ENCODE peak calls at places on chromosomes 3 and 15, in four cellular contexts. Q is HepG2, X is K562, A is GM12878. J is an unnamed sample.
A peak's percentile ranks its signal among the peaks of the same experiment; 100 is the strongest.

GRCh38 chr3:122019493-122019892 is 2.6 kb downstream of the ILDR1 start:
- DNase-seq in Q (no peak), X (no peak), A (no peak), J (no peak)

GRCh38 chr15:80105193-80105984 is 45.9 kb downstream of the ZFAND6 start:
- DNase-seq in Q (no peak), X (no peak), A (no peak), J (no peak)

GRCh38 chr3:38327335-38328009 is 19.1 kb upstream of the XYLB start:
- DNase-seq in Q (no peak), X (no peak), A (no peak), J (no peak)

GRCh38 chr15:37370938-37371337 is 270.6 kb upstream of the MEIS2 start:
- DNase-seq in Q (no peak), X (no peak), A (no peak), J (no peak)

GRCh38 chr3:46671541-46672348 is 21.7 kb downstream of the ALS2CL start:
- DNase-seq in Q (no peak), X (no peak), A (no peak), J (peak; percentile 2)

GRCh38 chr3:114451561-114452018 is 157.8 kb downstream of the TIGIT start:
- DNase-seq in Q (peak; percentile 3), X (no peak), A (no peak), J (no peak)

GRCh38 chr3:30341851-30342250 is 264.6 kb upstream of the TGFBR2 start:
- DNase-seq in Q (no peak), X (no peak), A (no peak), J (no peak)

GRCh38 chr15:71093089-71094024 is 21.9 kb upstream of the THSD4 start:
- DNase-seq in Q (no peak), X (no peak), A (no peak), J (no peak)

GRCh38 chr3:142028174-142028833 is 121.0 kb downstream of the TFDP2 start:
- DNase-seq in Q (no peak), X (peak; percentile 68), A (peak; percentile 71), J (no peak)

GRCh38 chr3:138890555-138891187 is 55.9 kb upstream of the PIK3CB start:
- DNase-seq in Q (no peak), X (no peak), A (peak; percentile 57), J (no peak)

GRCh38 chr3:153051427-153052095 is 110.5 kb upstream of the RAP2B start:
- DNase-seq in Q (peak; percentile 31), X (peak; percentile 69), A (no peak), J (no peak)

GRCh38 chr3:183490211-183490601 is 61.8 kb upstream of the MCF2L2 start:
- DNase-seq in Q (no peak), X (no peak), A (no peak), J (no peak)

GRCh38 chr3:71309886-71310285 is 273.6 kb downstream of the FOXP1 start:
- DNase-seq in Q (no peak), X (no peak), A (no peak), J (no peak)

GRCh38 chr3:130258532-130258952 is 86.9 kb upstream of the COL6A5 start:
- DNase-seq in Q (no peak), X (peak; percentile 10), A (no peak), J (no peak)

GRCh38 chr3:79846148-79846933 is 78.5 kb upstream of the ROBO1 start:
- DNase-seq in Q (peak; percentile 34), X (peak; percentile 20), A (no peak), J (no peak)

GRCh38 chr3:8505621-8506020 is 4.0 kb downstream of the LMCD1 start:
- DNase-seq in Q (no peak), X (no peak), A (no peak), J (no peak)

GRCh38 chr15:75928680-75929608 is 25.3 kb downstream of the FBXO22 start:
- DNase-seq in Q (peak; percentile 20), X (peak; percentile 38), A (no peak), J (no peak)

GRCh38 chr3:48470286-48470685 is 23.7 kb downstream of the ATRIP start:
- DNase-seq in Q (no peak), X (no peak), A (no peak), J (no peak)

GRCh38 chr15:51621917-51622268 is 678 bp downstream of the DMXL2 start:
- DNase-seq in Q (peak; percentile 7), X (peak; percentile 43), A (no peak), J (peak; percentile 36)

GRCh38 chr3:78879516-78879860 is 888.3 kb downstream of the ROBO1 start:
- DNase-seq in Q (no peak), X (no peak), A (no peak), J (no peak)

GRCh38 chr3:104388624-104389023 is 978.1 kb upstream of the ALCAM start:
- DNase-seq in Q (no peak), X (no peak), A (no peak), J (no peak)

GRCh38 chr15:66004618-66005262 is 135.4 kb downstream of the RAB11A start:
- DNase-seq in Q (peak; percentile 12), X (peak; percentile 52), A (no peak), J (no peak)

GRCh38 chr3:139260041-139260486 is 83.8 kb upstream of the MRPS22 start:
- DNase-seq in Q (no peak), X (no peak), A (no peak), J (no peak)

DNA sequence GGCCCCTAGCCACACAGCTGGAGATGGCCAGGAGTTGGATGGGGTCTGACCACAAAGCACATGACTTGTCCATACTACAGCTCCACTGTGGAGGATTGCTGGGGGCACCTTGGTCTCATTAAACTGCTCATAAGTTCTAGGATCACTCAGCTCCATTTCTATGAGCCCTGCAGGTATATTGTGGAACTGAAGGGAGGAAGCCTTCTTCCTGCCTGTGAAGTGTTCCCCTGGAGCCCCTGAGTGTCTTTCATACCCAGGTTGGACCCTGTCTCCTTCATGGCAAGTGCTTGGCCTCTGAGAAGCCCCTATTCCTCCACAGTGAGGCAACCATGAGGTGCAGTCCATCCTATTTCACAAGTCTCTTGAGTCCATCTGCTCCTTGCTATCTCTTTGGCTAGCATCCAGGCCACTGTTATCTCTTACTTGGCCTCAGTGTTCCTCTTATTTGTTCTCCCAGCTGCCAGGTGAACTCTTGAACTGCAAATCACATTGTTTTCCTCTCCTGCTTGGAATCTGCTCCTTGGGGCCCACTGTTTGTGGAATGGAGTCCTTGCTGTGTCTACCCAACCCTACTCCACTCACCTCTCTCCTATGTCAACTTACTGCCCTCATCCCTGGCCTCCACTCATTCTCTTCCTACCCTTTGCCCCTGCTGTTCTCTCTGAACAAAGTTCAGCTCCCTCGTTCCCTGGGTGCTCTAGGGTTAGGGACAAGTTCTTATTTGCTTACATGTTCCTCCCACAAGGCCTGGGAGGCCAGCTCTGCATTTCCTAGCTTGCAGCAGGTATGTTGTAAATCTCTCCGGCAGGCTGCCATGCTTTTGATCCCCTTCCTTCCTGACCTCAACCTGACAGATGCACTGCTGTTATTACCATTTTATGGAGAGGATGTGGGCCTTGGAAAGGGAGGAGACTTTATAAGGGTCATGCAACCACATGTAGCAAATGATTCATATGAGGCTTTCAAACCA is 1.2 kb downstream of the ACOX2 start:
- DNase-seq in Q (peak; percentile 89), X (no peak), A (no peak), J (no peak)
- TF ChIP-seq POLR2AphosphoS5 in Q (peak; percentile 69), X (no peak), A (no peak), J (no peak)

DNA sequence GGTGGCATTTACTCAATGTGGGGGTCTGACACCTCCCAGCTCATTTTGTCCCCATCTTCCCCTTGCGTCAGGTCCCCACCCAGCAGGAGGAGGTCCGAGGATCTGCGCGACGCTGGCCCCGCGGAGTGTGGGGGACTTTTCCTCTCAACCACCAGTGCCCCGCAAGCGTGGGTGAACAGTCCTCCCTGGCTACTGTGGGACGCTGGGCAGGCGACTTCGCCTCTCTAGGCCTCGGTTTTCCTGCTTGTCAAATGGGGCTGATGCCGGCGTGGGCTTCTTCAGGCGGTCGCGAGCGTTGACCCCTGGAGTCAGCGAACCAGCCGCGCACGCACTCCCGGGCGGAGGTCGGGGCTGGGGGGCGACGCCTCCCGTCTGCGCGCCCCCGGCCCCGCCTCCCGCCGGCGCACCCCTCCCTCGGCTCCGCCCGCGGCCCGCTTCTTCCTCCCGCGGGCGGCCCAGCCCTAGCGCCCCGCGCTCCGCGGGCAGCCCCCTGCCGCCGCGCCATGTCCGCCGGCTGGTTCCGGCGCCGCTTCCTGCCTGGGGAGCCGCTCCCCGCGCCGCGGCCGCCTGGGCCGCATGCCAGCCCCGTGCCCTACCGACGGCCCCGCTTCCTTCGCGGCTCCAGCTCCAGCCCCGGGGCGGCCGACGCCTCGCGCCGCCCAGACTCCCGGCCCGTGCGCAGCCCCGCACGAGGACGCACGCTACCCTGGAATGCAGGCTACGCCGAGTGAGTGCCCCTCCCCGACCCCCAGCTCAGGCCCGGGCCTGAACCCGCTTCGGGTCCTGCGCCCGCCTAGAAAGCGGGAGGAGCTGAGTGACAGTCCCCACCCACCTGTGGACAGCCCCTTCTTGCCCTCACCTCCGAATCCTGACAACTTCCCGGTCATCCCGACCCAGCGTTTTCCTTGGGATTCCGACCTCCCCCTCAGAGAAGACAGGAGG is at the start of gene PPM1M:
- DNase-seq in Q (no peak), X (peak; percentile 81), A (no peak), J (peak; percentile 72)
- TF ChIP-seq POLR2A in Q (no peak), X (no peak), A (peak; percentile 48), J (peak; percentile 30)

DNA sequence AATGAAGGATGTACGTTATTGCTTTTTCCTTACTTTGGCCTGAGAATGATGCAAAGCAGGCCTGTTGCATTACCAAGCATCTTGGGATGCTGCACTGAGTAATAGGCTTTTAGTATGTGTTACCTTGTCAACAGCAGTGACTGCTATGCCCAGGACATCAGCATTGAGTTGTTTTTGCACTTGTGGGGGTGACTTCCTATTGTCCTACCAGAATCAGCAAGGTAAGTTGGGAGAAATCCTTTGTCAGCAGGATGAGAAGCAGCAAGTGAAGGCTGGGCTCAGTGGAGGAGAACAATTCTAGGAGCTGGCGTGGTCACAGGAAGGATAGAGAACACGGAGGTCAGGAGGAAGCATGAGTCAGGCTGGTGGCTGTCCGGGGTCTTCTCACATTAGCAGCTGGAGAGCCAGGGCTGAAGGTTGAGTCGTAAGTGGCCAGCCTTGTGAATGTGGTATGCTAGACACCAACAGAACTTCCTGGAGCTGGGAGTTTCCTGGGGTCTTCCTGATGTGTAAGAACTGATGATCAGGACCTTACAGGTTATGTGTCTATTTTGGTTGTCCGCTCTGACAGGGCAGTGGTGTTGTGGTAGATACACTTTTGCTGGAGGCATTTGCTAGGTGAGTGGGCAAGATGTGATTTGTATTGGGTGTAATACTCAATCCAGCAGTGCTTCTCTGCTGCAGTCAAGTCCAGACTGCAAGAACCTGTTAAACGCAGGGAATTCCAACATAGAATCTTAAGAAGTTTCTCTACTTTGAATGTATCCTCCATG is 142.7 kb downstream of the FNDC3B start:
- DNase-seq in Q (no peak), X (no peak), A (no peak), J (no peak)
- TF ChIP-seq TAF1 in Q (no peak), X (no peak), A (no peak), J (no peak)

GRCh38 chr3:31704156-31704555 is 171.4 kb downstream of the STT3B start:
- DNase-seq in Q (no peak), X (no peak), A (no peak), J (no peak)

GRCh38 chr3:31696815-31697548 is 164.3 kb downstream of the STT3B start:
- DNase-seq in Q (no peak), X (no peak), A (no peak), J (no peak)

GRCh38 chr3:31699309-31699953 is 166.7 kb downstream of the STT3B start:
- DNase-seq in Q (no peak), X (no peak), A (no peak), J (no peak)

GRCh38 chr3:31704651-31705179 is 172.0 kb downstream of the STT3B start:
- DNase-seq in Q (no peak), X (no peak), A (no peak), J (no peak)

DNA sequence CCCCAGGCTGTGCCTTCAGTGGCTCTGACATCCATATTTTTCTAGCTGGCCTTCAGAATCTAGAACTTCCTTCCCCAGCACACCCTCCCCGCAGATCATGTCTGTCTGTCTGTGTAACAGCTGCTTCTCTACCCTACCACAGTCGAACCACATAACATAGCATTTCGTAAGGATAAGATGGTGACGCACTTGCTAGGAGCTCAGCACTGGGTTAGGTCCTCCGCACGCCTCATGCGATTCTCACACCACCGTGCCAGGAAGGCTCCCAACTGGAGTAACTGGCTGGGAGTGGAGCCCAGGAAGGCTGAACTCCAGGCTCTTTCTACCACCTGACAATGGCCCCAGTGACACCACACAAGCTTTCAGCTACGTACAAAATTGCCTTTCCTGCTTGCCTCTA is 168.6 kb downstream of the STT3B start:
- DNase-seq in Q (no peak), X (no peak), A (no peak), J (no peak)
- TF ChIP-seq POLR2AphosphoS5 in Q (no peak), X (no peak), A (no peak), J (no peak)